ENCODE peak calls at places on chromosome 13, in four cellular contexts. O, T, X and F are unnamed samples.
A peak's percentile ranks its signal among the peaks of the same experiment; 100 is the strongest.

GRCh38 chr13:50149143-50149703 is 134.0 kb downstream of the KCNRG start:
- DNase-seq in O (no peak), T (no peak), X (no peak), F (no peak)

GRCh38 chr13:30880756-30881155 is 25.3 kb upstream of the MEDAG start:
- DNase-seq in O (peak; percentile 37), T (no peak), X (no peak), F (peak; percentile 97)

GRCh38 chr13:65585346-65585745 is 1644.8 kb downstream of the PCDH9 start:
- DNase-seq in O (peak; percentile 2), T (no peak), X (no peak), F (no peak)

GRCh38 chr13:97109841-97110492 is 112.2 kb upstream of the MBNL2 start:
- DNase-seq in O (peak; percentile 68), T (peak; percentile 80), X (peak; percentile 92), F (peak; percentile 85)

GRCh38 chr13:30051531-30052060 is 201.2 kb upstream of the UBL3 start:
- DNase-seq in O (no peak), T (no peak), X (no peak), F (no peak)

GRCh38 chr13:91894311-91894710 is 495.9 kb downstream of the GPC5 start:
- DNase-seq in O (no peak), T (no peak), X (no peak), F (no peak)

GRCh38 chr13:60230593-60230992 is 66.9 kb upstream of the DIAPH3 start:
- DNase-seq in O (no peak), T (peak; percentile 63), X (no peak), F (peak; percentile 1)

GRCh38 chr13:22161871-22162270 is 491.0 kb downstream of the FGF9 start:
- DNase-seq in O (no peak), T (no peak), X (no peak), F (no peak)

GRCh38 chr13:50365683-50366391 is 350.6 kb downstream of the KCNRG start:
- DNase-seq in O (peak; percentile 61), T (no peak), X (no peak), F (no peak)

GRCh38 chr13:94825507-94825906 is 113.2 kb upstream of the SOX21 start:
- DNase-seq in O (no peak), T (no peak), X (peak; percentile 62), F (no peak)
- TF ChIP-seq MAFK in O (no peak), T (no peak), X (peak; percentile 79), F (no peak)

GRCh38 chr13:53758946-53759345 is 730.3 kb downstream of the OLFM4 start:
- DNase-seq in O (no peak), T (no peak), X (no peak), F (no peak)
- TF ChIP-seq USF2 in O (no peak), T (no peak), X (no peak), F (no peak)

GRCh38 chr13:43936630-43937029 is 56.9 kb downstream of the LACC1 start:
- DNase-seq in O (no peak), T (no peak), X (no peak), F (no peak)
- H4K20me1 ChIP-seq in O (no peaks in the 10 kb centered on the region), T (no peaks in the 10 kb centered on the region), X (no peaks in the 10 kb centered on the region), F (no peaks in the 10 kb centered on the region)

GRCh38 chr13:113855931-113856715 is 7.8 kb downstream of the GAS6 start:
- DNase-seq in O (no peak), T (no peak), X (peak; percentile 33), F (no peak)
- TF ChIP-seq MAFK in O (no peak), T (no peak), X (no peak), F (no peak)

GRCh38 chr13:43800828-43801227 is 14.1 kb upstream of the ENOX1 start:
- DNase-seq in O (no peak), T (no peak), X (no peak), F (no peak)

GRCh38 chr13:43805071-43805468 is 18.3 kb upstream of the ENOX1 start:
- DNase-seq in O (peak; percentile 12), T (no peak), X (no peak), F (peak; percentile 96)

GRCh38 chr13:43804461-43805070 is 17.8 kb upstream of the ENOX1 start:
- DNase-seq in O (peak; percentile 39), T (peak; percentile 36), X (no peak), F (peak; percentile 78)

GRCh38 chr13:43802511-43802910 is 15.7 kb upstream of the ENOX1 start:
- DNase-seq in O (no peak), T (no peak), X (no peak), F (no peak)

DNA sequence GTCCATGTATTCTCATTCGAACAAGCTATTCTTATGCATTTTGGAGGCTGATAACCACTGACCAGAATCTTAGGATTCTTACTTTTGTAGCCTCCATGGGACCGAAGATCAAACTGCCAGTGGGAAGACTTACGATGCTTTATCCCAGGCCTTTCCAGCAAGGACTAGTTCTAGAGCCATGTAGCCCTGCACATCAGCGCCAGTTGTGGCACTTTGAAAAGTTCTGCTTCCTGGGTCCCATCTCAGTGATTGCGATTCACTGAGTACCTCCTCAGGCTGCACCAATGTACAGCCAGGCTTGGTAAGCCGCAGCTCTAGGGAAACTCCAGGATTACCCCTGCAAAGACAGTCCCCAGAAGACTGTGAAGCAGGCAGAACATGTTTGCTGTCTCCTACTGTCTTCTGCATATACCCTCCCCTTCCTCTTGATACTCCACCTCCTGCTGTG is 18.9 kb upstream of the ENOX1 start:
- DNase-seq in O (no peak), T (no peak), X (no peak), F (peak; percentile 25)
- TF ChIP-seq USF2 in O (no peak), T (no peak), X (no peak), F (no peak)

GRCh38 chr13:32846556-32846955 is 169.7 kb upstream of the KL start:
- DNase-seq in O (no peak), T (no peak), X (peak; percentile 60), F (no peak)
- H4K20me1 ChIP-seq in O (no peaks in the 10 kb centered on the region), T (no peaks in the 10 kb centered on the region), X (no peaks in the 10 kb centered on the region), F (no peaks in the 10 kb centered on the region)

DNA sequence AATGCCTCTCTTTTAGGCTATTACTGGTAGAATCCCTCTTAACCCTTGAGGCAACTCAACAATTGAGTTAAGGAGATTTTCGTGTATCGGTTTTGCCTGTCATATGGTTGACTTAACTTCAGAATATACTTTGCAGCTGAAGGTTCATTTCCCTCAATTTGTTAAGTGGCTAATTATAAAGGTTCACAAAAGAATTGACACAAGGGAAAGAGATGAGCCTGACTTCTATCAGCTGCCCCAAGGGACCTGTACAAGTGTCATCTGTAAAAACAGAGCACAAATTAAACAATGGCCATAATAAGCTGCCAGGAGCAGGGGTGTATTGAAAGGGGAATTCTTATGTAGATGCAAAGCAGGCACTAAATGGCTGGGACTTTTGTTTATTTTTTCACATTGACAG is 334.8 kb upstream of the OBI1 start:
- DNase-seq in O (no peak), T (no peak), X (no peak), F (no peak)
- TF ChIP-seq MAFK in O (no peak), T (no peak), X (no peak), F (no peak)

GRCh38 chr13:27578121-27579030 is 42.0 kb downstream of the LNX2 start:
- DNase-seq in O (no peak), T (no peak), X (no peak), F (peak; percentile 61)
- TF ChIP-seq USF2 in O (no peak), T (no peak), X (no peak), F (no peak)